ENCODE peak calls at places on chromosomes 1 and 21, in eight cellular contexts. One of them, this sample, is unnamed.

GRCh38 chr1:197284325-197284724 is 16.3 kb downstream of the CRB1 start:
- DNase-seq in breast epithelium: no peak
- DNase-seq in IMR-90: no peak
- DNase-seq in body of pancreas: no peak
- DNase-seq in heart left ventricle: no peak
- DNase-seq in tibial nerve: no peak
- DNase-seq in H54: no peak
- DNase-seq in prostate gland: no peak
- DNase-seq in this sample: no peak

GRCh38 chr1:30744060-30744756 is 13.4 kb downstream of the LAPTM5 start:
- DNase-seq in breast epithelium: no peak
- DNase-seq in IMR-90: peak
- DNase-seq in body of pancreas: no peak
- DNase-seq in heart left ventricle: no peak
- DNase-seq in tibial nerve: no peak
- DNase-seq in H54: no peak
- DNase-seq in prostate gland: no peak
- DNase-seq in this sample: no peak

GRCh38 chr1:198937231-198938031 is 298.6 kb downstream of the PTPRC start:
- DNase-seq in breast epithelium: peak
- DNase-seq in IMR-90: peak
- DNase-seq in body of pancreas: peak
- DNase-seq in heart left ventricle: peak
- DNase-seq in tibial nerve: peak
- DNase-seq in H54: peak
- DNase-seq in prostate gland: peak
- DNase-seq in this sample: peak

GRCh38 chr1:93821412-93822144 is 57.4 kb downstream of the DNTTIP2 start:
- DNase-seq in breast epithelium: no peak
- DNase-seq in IMR-90: no peak
- DNase-seq in body of pancreas: no peak
- DNase-seq in heart left ventricle: no peak
- DNase-seq in tibial nerve: no peak
- DNase-seq in H54: no peak
- DNase-seq in prostate gland: no peak
- DNase-seq in this sample: no peak

GRCh38 chr1:35660581-35661473 is 19.5 kb upstream of the PSMB2 start:
- DNase-seq in breast epithelium: no peak
- DNase-seq in IMR-90: peak
- DNase-seq in body of pancreas: no peak
- DNase-seq in heart left ventricle: no peak
- DNase-seq in tibial nerve: no peak
- DNase-seq in H54: no peak
- DNase-seq in prostate gland: no peak
- DNase-seq in this sample: no peak

GRCh38 chr1:159282118-159282517 is 20.0 kb upstream of the FCER1A start:
- DNase-seq in breast epithelium: no peak
- DNase-seq in IMR-90: no peak
- DNase-seq in body of pancreas: no peak
- DNase-seq in heart left ventricle: no peak
- DNase-seq in tibial nerve: no peak
- DNase-seq in H54: no peak
- DNase-seq in prostate gland: no peak
- DNase-seq in this sample: no peak

GRCh38 chr1:210328746-210329488 is at the start of gene HHAT:
- DNase-seq in breast epithelium: peak
- DNase-seq in IMR-90: peak
- DNase-seq in body of pancreas: peak
- DNase-seq in heart left ventricle: peak
- DNase-seq in tibial nerve: peak
- DNase-seq in H54: peak
- DNase-seq in prostate gland: peak
- DNase-seq in this sample: peak

GRCh38 chr1:193406901-193407300 is 220.5 kb upstream of the B3GALT2 start:
- DNase-seq in breast epithelium: no peak
- DNase-seq in IMR-90: peak
- DNase-seq in body of pancreas: peak
- DNase-seq in heart left ventricle: no peak
- DNase-seq in tibial nerve: no peak
- DNase-seq in H54: peak
- DNase-seq in prostate gland: no peak
- DNase-seq in this sample: no peak

GRCh38 chr1:62625415-62625814 is 28.1 kb downstream of the ANGPTL3 start:
- DNase-seq in breast epithelium: no peak
- DNase-seq in IMR-90: peak
- DNase-seq in body of pancreas: no peak
- DNase-seq in heart left ventricle: no peak
- DNase-seq in tibial nerve: no peak
- DNase-seq in H54: no peak
- DNase-seq in prostate gland: no peak
- DNase-seq in this sample: no peak

GRCh38 chr1:161915051-161915503 is 108.6 kb downstream of the OLFML2B start:
- DNase-seq in breast epithelium: no peak
- DNase-seq in IMR-90: peak
- DNase-seq in body of pancreas: no peak
- DNase-seq in heart left ventricle: no peak
- DNase-seq in tibial nerve: no peak
- DNase-seq in H54: no peak
- DNase-seq in prostate gland: no peak
- DNase-seq in this sample: no peak

GRCh38 chr1:208219659-208220282 is 24.4 kb downstream of the PLXNA2 start:
- DNase-seq in breast epithelium: peak
- DNase-seq in IMR-90: peak
- DNase-seq in body of pancreas: peak
- DNase-seq in heart left ventricle: peak
- DNase-seq in tibial nerve: no peak
- DNase-seq in H54: peak
- DNase-seq in prostate gland: no peak
- DNase-seq in this sample: no peak

GRCh38 chr21:46295996-46296752 is 10.0 kb downstream of the YBEY start:
- DNase-seq in breast epithelium: peak
- DNase-seq in IMR-90: peak
- DNase-seq in body of pancreas: peak
- DNase-seq in heart left ventricle: peak
- DNase-seq in tibial nerve: peak
- DNase-seq in H54: no peak
- DNase-seq in prostate gland: no peak
- DNase-seq in this sample: no peak

GRCh38 chr21:39647476-39647875 is 34.7 kb downstream of the B3GALT5 start:
- DNase-seq in breast epithelium: no peak
- DNase-seq in IMR-90: peak
- DNase-seq in body of pancreas: no peak
- DNase-seq in heart left ventricle: no peak
- DNase-seq in tibial nerve: no peak
- DNase-seq in H54: peak
- DNase-seq in prostate gland: no peak
- DNase-seq in this sample: no peak

GRCh38 chr1:2449636-2450454 is 26.2 kb upstream of the PLCH2 start:
- DNase-seq in breast epithelium: no peak
- DNase-seq in IMR-90: no peak
- DNase-seq in body of pancreas: no peak
- DNase-seq in heart left ventricle: no peak
- DNase-seq in tibial nerve: no peak
- DNase-seq in H54: no peak
- DNase-seq in prostate gland: no peak
- DNase-seq in this sample: no peak

GRCh38 chr1:155688318-155689121 is at the start of the genes DAP3 and YY1AP1:
- DNase-seq in breast epithelium: peak
- DNase-seq in IMR-90: peak
- DNase-seq in body of pancreas: peak
- DNase-seq in heart left ventricle: peak
- DNase-seq in tibial nerve: peak
- DNase-seq in H54: peak
- DNase-seq in prostate gland: peak
- DNase-seq in this sample: peak

GRCh38 chr21:32889596-32889995 is 118.0 kb upstream of the PAXBP1 start:
- DNase-seq in breast epithelium: no peak
- DNase-seq in IMR-90: no peak
- DNase-seq in body of pancreas: no peak
- DNase-seq in heart left ventricle: no peak
- DNase-seq in tibial nerve: no peak
- DNase-seq in H54: no peak
- DNase-seq in prostate gland: no peak
- DNase-seq in this sample: no peak

GRCh38 chr1:248905949-248906740 is at the start of gene PGBD2:
- DNase-seq in breast epithelium: peak
- DNase-seq in IMR-90: peak
- DNase-seq in body of pancreas: peak
- DNase-seq in heart left ventricle: peak
- DNase-seq in tibial nerve: peak
- DNase-seq in H54: peak
- DNase-seq in prostate gland: peak
- DNase-seq in this sample: peak

GRCh38 chr21:41196990-41197389 is 29.0 kb downstream of the BACE2 start:
- DNase-seq in breast epithelium: no peak
- DNase-seq in IMR-90: peak
- DNase-seq in body of pancreas: no peak
- DNase-seq in heart left ventricle: no peak
- DNase-seq in tibial nerve: no peak
- DNase-seq in H54: no peak
- DNase-seq in prostate gland: no peak
- DNase-seq in this sample: no peak

GRCh38 chr1:67575861-67576260 is 109.1 kb upstream of the GADD45A start:
- DNase-seq in breast epithelium: peak
- DNase-seq in IMR-90: peak
- DNase-seq in body of pancreas: no peak
- DNase-seq in heart left ventricle: no peak
- DNase-seq in tibial nerve: no peak
- DNase-seq in H54: no peak
- DNase-seq in prostate gland: peak
- DNase-seq in this sample: no peak

DNA sequence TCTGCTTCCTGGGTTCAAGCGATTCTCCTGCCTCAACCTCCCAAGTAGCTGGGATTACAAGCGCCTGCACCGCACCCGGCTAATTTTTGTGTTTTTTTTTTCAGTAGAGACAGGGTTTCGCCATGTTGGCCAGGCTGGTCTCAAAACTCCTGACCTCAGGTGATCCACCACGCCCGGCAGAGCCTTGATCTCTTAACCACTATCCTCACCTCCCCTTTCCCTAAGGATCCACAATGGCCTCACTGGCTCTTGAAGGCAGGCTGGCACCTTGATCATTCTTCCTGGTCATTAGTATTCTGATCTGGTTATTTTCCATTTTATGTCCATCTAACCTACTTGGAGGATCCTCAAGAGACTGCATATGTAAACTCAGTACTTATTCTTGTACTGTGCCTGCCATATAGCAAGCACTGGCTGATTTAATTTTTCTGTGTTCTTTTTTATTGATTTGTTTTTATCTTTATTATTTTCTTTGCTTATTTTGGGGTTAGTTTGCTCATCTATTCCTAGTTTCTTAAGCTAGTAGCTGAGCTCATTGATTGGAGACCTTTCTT is 6.3 kb downstream of the RCC1 start:
- DNase-seq in breast epithelium: no peak
- DNase-seq in IMR-90: peak
- DNase-seq in body of pancreas: no peak
- DNase-seq in heart left ventricle: no peak
- DNase-seq in tibial nerve: no peak
- DNase-seq in H54: no peak
- DNase-seq in prostate gland: no peak
- DNase-seq in this sample: no peak
- TF ChIP-seq POLR2A in breast epithelium: no peak
- TF ChIP-seq POLR2A in IMR-90: peak
- TF ChIP-seq POLR2A in body of pancreas: no peak
- TF ChIP-seq POLR2A in heart left ventricle: no peak
- TF ChIP-seq POLR2A in tibial nerve: no peak
- TF ChIP-seq POLR2A in H54: no peak
- TF ChIP-seq POLR2A in prostate gland: no peak
- TF ChIP-seq POLR2A in this sample: peak

GRCh38 chr21:42234464-42235241 is 15.7 kb downstream of the ABCG1 start:
- DNase-seq in breast epithelium: peak
- DNase-seq in IMR-90: peak
- DNase-seq in body of pancreas: peak
- DNase-seq in heart left ventricle: peak
- DNase-seq in tibial nerve: no peak
- DNase-seq in H54: no peak
- DNase-seq in prostate gland: peak
- DNase-seq in this sample: peak
- TF ChIP-seq POLR2A in breast epithelium: no peak
- TF ChIP-seq POLR2A in IMR-90: no peak
- TF ChIP-seq POLR2A in body of pancreas: no peak
- TF ChIP-seq POLR2A in heart left ventricle: peak
- TF ChIP-seq POLR2A in tibial nerve: no peak
- TF ChIP-seq POLR2A in H54: no peak
- TF ChIP-seq POLR2A in prostate gland: peak
- TF ChIP-seq POLR2A in this sample: no peak

DNA sequence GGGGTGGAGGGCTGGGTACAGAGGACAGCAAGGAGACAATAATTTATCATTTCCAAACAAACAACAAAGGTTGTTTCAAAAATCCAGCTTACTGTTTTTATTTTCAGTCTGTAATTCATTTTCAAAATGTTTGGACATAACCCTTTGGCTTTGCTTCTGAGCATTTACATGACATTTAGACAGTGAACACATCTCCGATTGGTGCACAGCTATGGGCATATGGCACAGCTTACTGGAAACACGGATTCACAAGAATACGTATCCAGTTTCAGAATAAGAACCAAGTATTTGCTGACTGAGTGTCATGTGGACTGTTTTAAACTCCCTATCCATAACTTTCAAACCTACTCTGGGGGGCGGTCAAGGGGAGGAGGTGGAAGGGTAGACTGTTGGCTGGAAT is 335.7 kb downstream of the RGS7 start:
- DNase-seq in breast epithelium: no peak
- DNase-seq in IMR-90: no peak
- DNase-seq in body of pancreas: no peak
- DNase-seq in heart left ventricle: no peak
- DNase-seq in tibial nerve: no peak
- DNase-seq in H54: no peak
- DNase-seq in prostate gland: no peak
- DNase-seq in this sample: no peak
- TF ChIP-seq POLR2A in breast epithelium: no peak
- TF ChIP-seq POLR2A in IMR-90: no peak
- TF ChIP-seq POLR2A in body of pancreas: no peak
- TF ChIP-seq POLR2A in heart left ventricle: no peak
- TF ChIP-seq POLR2A in tibial nerve: no peak
- TF ChIP-seq POLR2A in H54: no peak
- TF ChIP-seq POLR2A in prostate gland: no peak
- TF ChIP-seq POLR2A in this sample: no peak

DNA sequence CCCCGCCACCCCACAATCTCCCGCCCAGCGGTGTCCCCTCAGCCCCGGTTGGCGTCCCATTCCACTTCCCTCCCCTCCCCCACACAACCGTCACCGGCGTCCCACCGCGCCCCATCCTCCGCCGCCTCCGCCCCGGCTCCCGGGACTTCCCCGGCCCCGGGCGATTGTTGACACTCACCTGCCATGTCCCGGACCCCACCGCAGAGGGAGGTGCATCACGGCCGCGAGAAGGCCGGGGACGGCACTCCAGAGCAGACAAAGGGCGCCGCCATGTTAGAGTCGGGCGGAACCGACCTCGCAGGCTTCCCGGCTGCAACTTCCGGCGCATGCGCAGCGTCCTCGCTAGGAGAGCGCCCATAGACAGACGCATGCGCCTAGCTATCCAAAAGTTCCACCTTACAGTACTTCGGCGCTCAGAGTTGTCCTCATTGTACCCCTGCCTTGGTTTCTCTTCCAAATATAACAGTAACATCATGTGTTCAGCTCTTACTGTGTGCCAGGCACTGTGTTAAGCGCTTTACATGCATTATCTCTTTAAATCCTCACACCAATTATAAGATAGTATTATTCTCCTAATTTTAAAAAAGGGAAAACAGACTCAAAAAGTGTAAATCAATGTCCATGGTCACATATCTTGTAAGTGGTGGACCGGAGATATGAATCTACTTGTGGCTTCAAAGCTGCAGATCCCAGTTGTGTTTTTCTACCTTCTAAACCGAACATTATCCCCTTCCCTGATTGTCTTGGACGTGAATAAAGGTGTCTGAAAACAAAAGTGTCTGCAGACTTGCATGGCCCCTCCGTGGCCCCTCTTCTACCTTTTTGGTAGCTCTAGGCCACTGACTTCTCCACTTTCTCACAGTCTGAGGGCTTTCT is at the start of gene ZBTB17:
- DNase-seq in breast epithelium: peak
- DNase-seq in IMR-90: peak
- DNase-seq in body of pancreas: peak
- DNase-seq in heart left ventricle: peak
- DNase-seq in tibial nerve: peak
- DNase-seq in H54: peak
- DNase-seq in prostate gland: peak
- DNase-seq in this sample: peak
- TF ChIP-seq POLR2A in breast epithelium: peak
- TF ChIP-seq POLR2A in IMR-90: peak
- TF ChIP-seq POLR2A in body of pancreas: peak
- TF ChIP-seq POLR2A in heart left ventricle: peak
- TF ChIP-seq POLR2A in tibial nerve: peak
- TF ChIP-seq POLR2A in H54: peak
- TF ChIP-seq POLR2A in prostate gland: peak
- TF ChIP-seq POLR2A in this sample: peak

This sample was measured in GM12892.